ENCODE peak calls at places on chromosomes 16 and 17, in seven cellular contexts. I, S, Z, P, E, C and U are unnamed samples.

GRCh38 chr17:78411241-78411855 is 32.9 kb downstream of the PGS1 start:
- DNase-seq in I (no peak), S (no peak), Z (no peak), P (no peak), E (no peak), C (peak), U (no peak)

GRCh38 chr17:78896834-78897638 is 6.0 kb downstream of the CEP295NL start:
- DNase-seq in I (no peak), S (no peak), Z (no peak), P (no peak), E (no peak), C (no peak), U (no peak)

GRCh38 chr17:45677770-45678169 is 106.3 kb upstream of the CRHR1 start:
- DNase-seq in I (no peak), S (no peak), Z (no peak), P (no peak), E (no peak), C (no peak), U (no peak)

GRCh38 chr17:79686476-79686875 is 44.3 kb upstream of the ENPP7 start:
- DNase-seq in I (no peak), S (no peak), Z (no peak), P (no peak), E (no peak), C (no peak), U (no peak)

GRCh38 chr17:46839211-46839610 is 12.2 kb upstream of the WNT9B start:
- DNase-seq in I (no peak), S (no peak), Z (no peak), P (no peak), E (no peak), C (no peak), U (no peak)

GRCh38 chr17:7884581-7885356 is 3.8 kb upstream of the CHD3 start:
- DNase-seq in I (no peak), S (no peak), Z (peak), P (peak), E (no peak), C (peak), U (no peak)

GRCh38 chr16:19853973-19854876 is 30.4 kb downstream of the GPRC5B start:
- DNase-seq in I (no peak), S (no peak), Z (no peak), P (no peak), E (no peak), C (no peak), U (no peak)

GRCh38 chr17:41322903-41323895 is 7.7 kb upstream of the KRTAP17-1 start:
- DNase-seq in I (no peak), S (no peak), Z (no peak), P (no peak), E (no peak), C (no peak), U (no peak)

GRCh38 chr16:71811261-71811803 is 2.7 kb upstream of the AP1G1 start:
- DNase-seq in I (no peak), S (peak), Z (no peak), P (no peak), E (no peak), C (no peak), U (no peak)

GRCh38 chr17:68198931-68199836 is 48.7 kb upstream of the AMZ2 start:
- DNase-seq in I (no peak), S (no peak), Z (no peak), P (peak), E (no peak), C (no peak), U (no peak)

GRCh38 chr16:14365200-14365851 is 264.7 kb downstream of the PARN start:
- DNase-seq in I (no peak), S (no peak), Z (peak), P (no peak), E (no peak), C (no peak), U (no peak)

GRCh38 chr17:49959183-49959935 is 9.6 kb upstream of the DLX4 start:
- DNase-seq in I (peak), S (no peak), Z (peak), P (no peak), E (peak), C (no peak), U (no peak)

GRCh38 chr16:85330694-85331188 is 218.5 kb upstream of the CIBAR2 start:
- DNase-seq in I (no peak), S (peak), Z (no peak), P (no peak), E (no peak), C (no peak), U (no peak)

GRCh38 chr16:74850027-74850426 is 75.4 kb upstream of the FA2H start:
- DNase-seq in I (no peak), S (no peak), Z (no peak), P (no peak), E (no peak), C (no peak), U (no peak)

GRCh38 chr16:69930117-69930776 is 20.9 kb upstream of the CLEC18A start:
- DNase-seq in I (peak), S (peak), Z (peak), P (peak), E (peak), C (peak), U (peak)